ENCODE peak calls at places on chromosomes 7 and 10, in four cellular contexts. O, F, U and Q are unnamed samples.

GRCh38 chr10:16384064-16384463 is 52.7 kb upstream of the PTER start:
- DNase-seq in O (no peak), F (no peak), U (no peak), Q (no peak)

GRCh38 chr7:67918158-67918557 is 921.5 kb downstream of the TYW1 start:
- DNase-seq in O (no peak), F (no peak), U (no peak), Q (no peak)

GRCh38 chr7:30252885-30253795 is 31.3 kb upstream of the ZNRF2 start:
- DNase-seq in O (peak), F (peak), U (peak), Q (no peak)

GRCh38 chr10:34333513-34333912 is 481.6 kb downstream of the PARD3 start:
- DNase-seq in O (peak), F (no peak), U (peak), Q (no peak)

GRCh38 chr7:131040467-131040932 is 287.2 kb upstream of the MKLN1 start:
- DNase-seq in O (peak), F (peak), U (peak), Q (peak)

GRCh38 chr10:70925377-70926214 is 37.2 kb upstream of the PCBD1 start:
- DNase-seq in O (peak), F (no peak), U (no peak), Q (peak)

GRCh38 chr10:117132751-117133231 is 5.3 kb downstream of the VAX1 start:
- DNase-seq in O (no peak), F (no peak), U (no peak), Q (no peak)

GRCh38 chr10:79498431-79498830 is 13.9 kb upstream of the EIF5AL1 start:
- DNase-seq in O (no peak), F (no peak), U (no peak), Q (no peak)

GRCh38 chr10:22959292-22959691 is 31.4 kb downstream of the ARMC3 start:
- DNase-seq in O (no peak), F (no peak), U (no peak), Q (no peak)

GRCh38 chr7:68176974-68177373 is 1180.3 kb downstream of the TYW1 start:
- DNase-seq in O (peak), F (peak), U (peak), Q (peak)

GRCh38 chr10:18689498-18689897 is 30.3 kb downstream of the ARL5B start:
- DNase-seq in O (peak), F (no peak), U (peak), Q (no peak)

GRCh38 chr10:73837072-73837471 is 25.7 kb upstream of the NDST2 start:
- DNase-seq in O (peak), F (no peak), U (no peak), Q (no peak)

GRCh38 chr7:89666436-89666835 is 487.8 kb upstream of the STEAP1 start:
- DNase-seq in O (no peak), F (no peak), U (peak), Q (no peak)

GRCh38 chr10:102970497-102970896 is 52.4 kb downstream of the CNNM2 start:
- DNase-seq in O (no peak), F (no peak), U (no peak), Q (no peak)

GRCh38 chr10:123007558-123008378 is 827 bp downstream of the IKZF5 start:
- DNase-seq in O (peak), F (peak), U (peak), Q (peak)

GRCh38 chr10:100370561-100370975 is 23.5 kb downstream of the SCD start:
- DNase-seq in O (no peak), F (peak), U (peak), Q (no peak)

GRCh38 chr7:84841809-84842208 is 345.0 kb downstream of the SEMA3D start:
- DNase-seq in O (no peak), F (no peak), U (no peak), Q (no peak)

GRCh38 chr7:101377189-101377736 is 14.6 kb downstream of the COL26A1 start:
- DNase-seq in O (no peak), F (no peak), U (no peak), Q (no peak)

GRCh38 chr7:77461246-77461645 is 45.1 kb upstream of the GSAP start:
- DNase-seq in O (no peak), F (no peak), U (no peak), Q (no peak)

GRCh38 chr10:818526-819220 is 112.8 kb downstream of the LARP4B start:
- DNase-seq in O (no peak), F (peak), U (no peak), Q (peak)

DNA sequence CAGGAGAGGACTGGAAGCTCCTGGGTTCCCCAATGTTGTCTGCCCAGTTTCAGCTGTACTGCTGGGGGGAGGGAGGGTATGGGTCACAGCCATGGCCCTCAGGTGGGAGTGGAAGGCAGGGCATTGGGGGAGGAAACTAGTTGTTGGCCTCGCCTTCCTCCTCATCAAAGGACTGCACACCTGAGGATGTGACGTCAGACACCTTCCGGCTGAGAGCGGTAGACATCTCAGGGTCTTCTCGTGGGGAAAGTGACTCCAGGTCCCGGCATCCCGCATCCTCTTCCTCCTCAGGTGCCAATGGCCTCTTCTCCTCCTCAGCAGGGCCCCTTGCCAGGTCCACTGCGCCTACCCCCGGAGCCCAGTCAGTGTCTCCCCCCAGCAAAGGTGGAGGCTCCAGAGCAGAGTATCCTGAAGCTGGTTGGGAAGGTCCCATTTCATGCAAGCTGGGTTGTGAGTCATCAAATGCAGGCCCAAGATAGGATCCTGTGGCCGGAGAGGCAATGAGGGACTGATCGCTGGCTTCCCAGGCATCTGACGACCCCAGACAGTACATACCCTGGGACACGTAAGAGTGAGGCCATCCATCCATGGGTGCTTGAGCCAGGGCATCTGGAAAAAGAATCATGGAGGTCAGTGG is 6.0 kb downstream of the FAM131B start:
- DNase-seq in O (no peak), F (no peak), U (no peak), Q (no peak)
- H3K4me3 ChIP-seq in O (no peak), F (no peak), U (no peak), Q (no peak)

GRCh38 chr10:114304566-114305421 is 65.7 kb downstream of the VWA2 start:
- DNase-seq in O (no peak), F (no peak), U (no peak), Q (no peak)
- H3K4me3 ChIP-seq in O (peak), F (peak), U (no peak), Q (no peak)

GRCh38 chr7:138958026-138958956 is 22.9 kb downstream of the KIAA1549 start:
- DNase-seq in O (peak), F (no peak), U (peak), Q (no peak)
- H3K4me3 ChIP-seq in O (no peak), F (no peak), U (no peak), Q (no peak)

DNA sequence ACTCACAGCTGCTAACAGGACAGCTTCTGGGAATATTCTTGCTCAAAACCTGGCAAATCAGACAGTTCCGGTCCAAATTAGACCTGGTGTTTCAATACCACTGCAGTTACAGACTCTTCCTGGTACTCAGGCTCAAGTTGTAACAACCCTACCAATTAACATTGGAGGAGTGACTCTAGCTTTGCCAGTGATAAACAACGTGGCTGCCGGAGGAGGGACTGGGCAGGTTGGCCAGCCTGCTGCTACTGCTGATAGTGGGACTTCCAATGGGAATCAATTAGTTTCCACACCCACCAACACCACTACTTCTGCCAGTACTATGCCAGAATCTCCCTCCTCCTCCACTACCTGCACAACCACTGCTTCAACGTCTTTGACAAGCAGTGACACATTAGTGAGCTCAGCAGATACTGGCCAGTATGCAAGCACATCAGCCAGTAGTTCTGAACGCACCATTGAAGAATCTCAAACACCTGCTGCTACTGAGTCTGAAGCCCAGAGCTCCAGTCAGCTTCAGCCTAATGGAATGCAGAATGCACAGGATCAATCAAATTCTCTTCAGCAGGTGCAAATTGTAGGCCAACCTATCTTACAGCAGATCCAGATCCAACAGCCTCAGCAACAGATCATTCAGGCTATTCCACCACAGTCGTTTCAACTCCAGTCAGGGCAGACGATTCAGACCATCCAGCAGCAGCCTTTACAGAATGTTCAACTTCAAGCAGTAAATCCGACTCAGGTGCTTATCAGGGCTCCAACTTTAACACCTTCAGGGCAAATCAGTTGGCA is 2.1 kb downstream of the SP4 start:
- DNase-seq in O (no peak), F (no peak), U (no peak), Q (no peak)
- H3K4me3 ChIP-seq in O (no peak), F (peak), U (no peak), Q (no peak)

GRCh38 chr10:93498196-93498595 is 1.8 kb downstream of the CEP55 start:
- DNase-seq in O (no peak), F (no peak), U (no peak), Q (no peak)
- H3K4me3 ChIP-seq in O (no peak), F (no peak), U (no peak), Q (no peak)

GRCh38 chr10:89294840-89295239 is 7.0 kb upstream of the IFIT2 start:
- DNase-seq in O (no peak), F (no peak), U (no peak), Q (no peak)

GRCh38 chr10:89295597-89295996 is 6.2 kb upstream of the IFIT2 start:
- DNase-seq in O (peak), F (no peak), U (peak), Q (no peak)

GRCh38 chr10:89297356-89297755 is 4.5 kb upstream of the IFIT2 start:
- DNase-seq in O (no peak), F (no peak), U (no peak), Q (no peak)

GRCh38 chr10:89297791-89298190 is 4.1 kb upstream of the IFIT2 start:
- DNase-seq in O (no peak), F (no peak), U (no peak), Q (no peak)

DNA sequence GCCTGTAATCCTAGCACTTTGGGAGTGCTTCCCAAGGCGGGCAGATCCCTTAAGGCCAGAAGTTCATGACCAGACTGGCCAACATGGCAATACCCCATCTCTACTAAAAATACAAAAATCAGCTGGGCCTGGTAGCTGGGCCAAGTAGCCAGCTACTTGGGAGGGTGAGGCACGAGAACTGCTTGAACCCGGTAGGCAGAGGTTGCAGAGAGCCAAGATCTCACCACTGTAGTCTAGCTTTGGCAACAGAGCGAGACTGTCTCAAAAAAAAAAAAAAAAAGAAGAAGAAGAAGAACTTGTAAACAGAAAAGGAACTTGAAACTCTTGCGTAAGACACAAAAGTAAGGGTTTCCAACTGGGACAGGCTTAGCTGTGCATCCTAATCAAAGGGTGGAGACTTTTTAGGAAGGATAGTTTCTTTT is 5.6 kb upstream of the IFIT2 start:
- DNase-seq in O (peak), F (peak), U (peak), Q (no peak)
- H3K4me3 ChIP-seq in O (no peak), F (no peak), U (no peak), Q (no peak)

GRCh38 chr7:105897999-105898398 is 21.6 kb upstream of the ATXN7L1 start:
- DNase-seq in O (no peak), F (no peak), U (no peak), Q (no peak)
- H3K4me3 ChIP-seq in O (no peak), F (no peak), U (no peak), Q (no peak)

GRCh38 chr7:26157520-26158105 is 5.6 kb downstream of the NFE2L3 start:
- DNase-seq in O (no peak), F (no peak), U (no peak), Q (no peak)
- H3K4me3 ChIP-seq in O (no peak), F (no peak), U (no peak), Q (no peak)